ENCODE peak calls at places on chromosomes 12 and 14, in ten cellular contexts. Z is ovary; J is testis; C is pancreas; L is left colon; V is left cardiac atrium; U is HEK293T; F is astrocyte of the cerebellum; D is stimulated activated effector memory CD8-positive, alpha-beta T cell treated with anti-CD3 and anti-CD28 coated beads, Interleukin-12 subunit alpha, Interleukin-12 subunit beta, amount 100 ng/mL, for 72 hours; H is iPS-NIHi11. R is an unnamed sample.

GRCh38 chr12:127930122-127930521 is 336.8 kb upstream of the TMEM132C start:
- DNase-seq in C (no peak), Z (no peak), L (no peak), U (no peak), V (no peak), J (no peak), D (no peak), F (no peak), H (no peak), R (no peak)

GRCh38 chr12:22100952-22101748 is 55.1 kb downstream of the CMAS start:
- DNase-seq in D (no peak), U (no peak), H (peak; percentile 66), V (peak; percentile 28), C (peak; percentile 7), L (peak; percentile 40), J (peak; percentile 63), Z (peak; percentile 34), F (peak; percentile 40), R (no peak)

GRCh38 chr14:100594625-100594951 is 7.4 kb upstream of the BEGAIN start:
- DNase-seq in D (no peak), J (no peak), H (no peak), C (no peak), Z (peak; percentile 6), V (no peak), L (no peak), F (no peak), U (no peak), R (peak; percentile 58)

GRCh38 chr14:64801800-64802199 is 77.9 kb downstream of the SPTB start:
- DNase-seq in L (no peak), C (no peak), F (no peak), J (peak; percentile 20), V (no peak), H (peak; percentile 73), Z (no peak), U (peak; percentile 53), D (no peak), R (no peak)

GRCh38 chr14:94963051-94963450 is 193.1 kb upstream of the GSC start:
- DNase-seq in H (no peak), C (no peak), U (no peak), D (no peak), F (no peak), J (no peak), L (no peak), Z (no peak), V (no peak), R (no peak)

GRCh38 chr12:57844725-57845477 is 1.6 kb downstream of the CTDSP2 start:
- DNase-seq in H (peak; percentile 59), F (no peak), J (peak; percentile 85), U (no peak), C (peak; percentile 48), Z (peak; percentile 87), L (peak; percentile 58), D (no peak), V (peak; percentile 82), R (peak; percentile 96)

GRCh38 chr14:73567951-73568885 is 795 bp upstream of the ACOT2 start:
- DNase-seq in C (no peak), F (no peak), D (no peak), J (no peak), V (no peak), H (no peak), U (no peak), Z (no peak), L (peak; percentile 20), R (no peak)

GRCh38 chr14:77505031-77505430 is 6.4 kb upstream of the ISM2 start:
- DNase-seq in Z (no peak), J (no peak), H (no peak), C (no peak), D (no peak), V (no peak), F (no peak), U (no peak), L (no peak), R (no peak)

GRCh38 chr12:49866859-49867579 is 24.1 kb upstream of the BCDIN3D start:
- DNase-seq in L (peak; percentile 81), V (peak; percentile 78), C (peak; percentile 62), D (peak; percentile 90), Z (peak; percentile 85), F (peak; percentile 26), H (peak; percentile 96), J (peak; percentile 88), U (peak; percentile 89), R (peak; percentile 85)

GRCh38 chr12:38508246-38508645 is 191.7 kb downstream of the ALG10B start:
- DNase-seq in H (no peak), J (no peak), Z (no peak), C (no peak), L (no peak), D (no peak), F (no peak), V (no peak), U (no peak), R (no peak)

GRCh38 chr14:61569308-61569707 is 126.0 kb upstream of the HIF1A start:
- DNase-seq in D (no peak), F (no peak), H (no peak), L (no peak), J (no peak), U (no peak), V (no peak), C (no peak), Z (no peak), R (no peak)

GRCh38 chr14:102050625-102051024 is 36.2 kb downstream of the HSP90AA1 start:
- DNase-seq in U (no peak), J (no peak), D (no peak), H (peak; percentile 61), C (no peak), Z (peak; percentile 56), V (no peak), F (peak; percentile 86), L (no peak), R (peak; percentile 53)

GRCh38 chr14:28780843-28781503 is 14.4 kb downstream of the FOXG1 start:
- DNase-seq in Z (no peak), H (no peak), V (no peak), J (no peak), L (no peak), U (no peak), C (no peak), D (no peak), F (no peak), R (no peak)

GRCh38 chr12:110531741-110532333 is 29.7 kb downstream of the RAD9B start:
- DNase-seq in J (no peak), H (no peak), F (peak; percentile 68), U (no peak), C (no peak), L (no peak), V (no peak), Z (no peak), D (no peak), R (no peak)

GRCh38 chr12:59196989-59197388 is 276.7 kb upstream of the LRIG3 start:
- DNase-seq in V (no peak), U (no peak), F (no peak), L (no peak), C (no peak), H (no peak), J (no peak), Z (no peak), D (no peak), R (no peak)

GRCh38 chr14:75011356-75012097 is 8.8 kb downstream of the EIF2B2 start:
- DNase-seq in L (no peak), Z (no peak), C (no peak), V (no peak), H (no peak), U (no peak), F (peak; percentile 39), D (no peak), J (no peak), R (no peak)

GRCh38 chr12:113332688-113333087 is 2.2 kb downstream of the SLC8B1 start:
- DNase-seq in Z (no peak), H (no peak), U (no peak), D (no peak), L (no peak), V (no peak), C (no peak), J (peak; percentile 28), F (no peak), R (peak; percentile 49)

GRCh38 chr12:53938276-53939140 is at the start of gene HOXC13:
- DNase-seq in J (peak; percentile 92), C (peak; percentile 85), L (no peak), F (no peak), D (no peak), U (peak; percentile 98), Z (peak; percentile 41), V (no peak), H (peak; percentile 91), R (peak; percentile 93)

GRCh38 chr12:11026118-11026517 is 3.7 kb upstream of the TAS2R19 start:
- DNase-seq in D (no peak), J (no peak), H (no peak), F (no peak), U (no peak), Z (no peak), L (no peak), C (no peak), V (no peak), R (no peak)

GRCh38 chr12:96828169-96828789 is 78.8 kb upstream of the NEDD1 start:
- DNase-seq in J (no peak), H (no peak), L (no peak), D (no peak), C (no peak), F (no peak), V (no peak), Z (no peak), U (no peak), R (no peak)

GRCh38 chr14:102671410-102671809 is 79.0 kb downstream of the RCOR1 start:
- DNase-seq in D (no peak), J (no peak), Z (no peak), F (no peak), C (no peak), V (no peak), L (no peak), U (no peak), H (no peak), R (no peak)

GRCh38 chr14:64562432-64562831 is 12.7 kb downstream of the PPP1R36 start:
- DNase-seq in D (no peak), U (no peak), J (no peak), F (no peak), C (no peak), L (no peak), Z (no peak), V (no peak), H (no peak), R (no peak)

GRCh38 chr14:63940387-63940786 is 87.6 kb downstream of the SYNE2 start:
- DNase-seq in C (no peak), Z (no peak), F (no peak), U (no peak), J (no peak), L (no peak), D (peak; percentile 38), V (no peak), H (no peak), R (no peak)

GRCh38 chr14:48615618-48616017 is 940.2 kb upstream of the MDGA2 start:
- DNase-seq in D (no peak), L (no peak), U (no peak), F (no peak), V (no peak), H (no peak), J (no peak), Z (no peak), C (no peak), R (no peak)

R was measured in kidney.